ENCODE peak calls at places on chromosomes 4 and X, in seven cellular contexts. Y, S, W, Q, A, M and L are unnamed samples.

GRCh38 chr4:165875446-165875845 is 2.4 kb downstream of the TLL1 start:
- DNase-seq in Y (no peak), S (no peak), W (no peak), Q (no peak), A (no peak), M (no peak), L (no peak)

GRCh38 chr4:1784789-1785591 is 8.1 kb upstream of the FGFR3 start:
- DNase-seq in Y (no peak), S (no peak), W (no peak), Q (no peak), A (no peak), M (no peak), L (no peak)

GRCh38 chr4:154471924-154472323 is 19.7 kb downstream of the DCHS2 start:
- DNase-seq in Y (no peak), S (no peak), W (no peak), Q (peak; percentile 22), A (no peak), M (no peak), L (no peak)

GRCh38 chr4:173937871-173938270 is 345.6 kb downstream of the FBXO8 start:
- DNase-seq in Y (no peak), S (no peak), W (no peak), Q (no peak), A (no peak), M (no peak), L (no peak)

GRCh38 chrX:153526801-153527599 is 9.6 kb downstream of the ATP2B3 start:
- DNase-seq in Y (no peak), S (no peak), W (no peak), Q (no peak), A (no peak), M (no peak), L (no peak)

GRCh38 chr4:88573995-88574394 is 18.3 kb upstream of the HERC3 start:
- DNase-seq in Y (no peak), S (no peak), W (no peak), Q (peak; percentile 35), A (peak; percentile 42), M (no peak), L (no peak)

GRCh38 chr4:98663226-98664006 is 5.0 kb upstream of the TSPAN5 start:
- DNase-seq in Y (peak; percentile 64), S (no peak), W (no peak), Q (no peak), A (no peak), M (no peak), L (no peak)

GRCh38 chrX:6679988-6680387 is 145.1 kb upstream of the VCX3A start:
- DNase-seq in Y (no peak), S (no peak), W (no peak), Q (no peak), A (no peak), M (no peak), L (no peak)

GRCh38 chr4:138053601-138054322 is 188.4 kb downstream of the SLC7A11 start:
- DNase-seq in Y (no peak), S (no peak), W (no peak), Q (peak; percentile 93), A (peak; percentile 94), M (no peak), L (peak; percentile 86)

GRCh38 chr4:72631296-72631695 is 62.3 kb upstream of the ADAMTS3 start:
- DNase-seq in Y (no peak), S (no peak), W (no peak), Q (peak; percentile 12), A (peak; percentile 49), M (no peak), L (peak; percentile 72)

GRCh38 chr4:175622887-175623286 is 189.2 kb downstream of the GPM6A start:
- DNase-seq in Y (no peak), S (no peak), W (no peak), Q (no peak), A (no peak), M (no peak), L (no peak)

GRCh38 chr4:53895137-53895536 is 169.3 kb downstream of the CHIC2 start:
- DNase-seq in Y (no peak), S (no peak), W (no peak), Q (no peak), A (no peak), M (no peak), L (no peak)

GRCh38 chrX:31293409-31293808 is 221.6 kb upstream of the FTHL17 start:
- DNase-seq in Y (no peak), S (no peak), W (no peak), Q (no peak), A (no peak), M (no peak), L (no peak)

GRCh38 chrX:25154168-25154567 is 138.4 kb upstream of the ARX start:
- DNase-seq in Y (no peak), S (no peak), W (no peak), Q (no peak), A (no peak), M (no peak), L (no peak)

GRCh38 chr4:88957570-88957969 is 99.4 kb downstream of the FAM13A start:
- DNase-seq in Y (no peak), S (no peak), W (no peak), Q (peak; percentile 33), A (no peak), M (no peak), L (no peak)

DNA sequence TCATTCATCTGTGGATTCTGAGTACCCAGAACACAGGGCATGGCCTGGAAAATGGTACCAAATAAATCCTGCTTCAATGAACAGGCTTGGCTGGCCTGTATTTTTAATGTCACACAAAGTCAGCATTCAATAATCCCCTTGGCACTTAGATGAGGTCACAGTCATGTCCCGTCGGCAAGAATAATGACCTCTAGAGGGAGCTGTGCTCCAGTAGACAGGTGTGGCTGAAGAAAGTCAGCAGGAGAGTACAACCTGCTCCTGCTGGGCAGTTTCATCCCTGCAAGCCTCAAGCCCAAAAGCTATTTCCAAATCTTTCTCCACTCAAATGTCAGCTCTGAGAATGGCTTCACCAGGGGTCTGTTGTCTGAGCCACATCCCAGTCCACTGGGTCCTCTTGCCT is 404.0 kb upstream of the F9 start:
- DNase-seq in Y (peak; percentile 4), S (peak; percentile 57), W (no peak), Q (no peak), A (no peak), M (no peak), L (no peak)
- TF ChIP-seq CTCF in Y (peak; percentile 51), S (peak; percentile 24), W (peak; percentile 52), Q (no peak), A (no peak), M (peak; percentile 41), L (peak; percentile 3)

GRCh38 chr4:99863-100262 is 24.4 kb upstream of the ZNF718 start:
- DNase-seq in Y (no peak), S (no peak), W (no peak), Q (no peak), A (no peak), M (no peak), L (no peak)
- H3K4me3 ChIP-seq in Y (no peak overlapping the region), S (no peak overlapping the region), W (no peak overlapping the region), Q (no peak overlapping the region), A (no peak overlapping the region), M (no peak overlapping the region), L (no peak overlapping the region)

DNA sequence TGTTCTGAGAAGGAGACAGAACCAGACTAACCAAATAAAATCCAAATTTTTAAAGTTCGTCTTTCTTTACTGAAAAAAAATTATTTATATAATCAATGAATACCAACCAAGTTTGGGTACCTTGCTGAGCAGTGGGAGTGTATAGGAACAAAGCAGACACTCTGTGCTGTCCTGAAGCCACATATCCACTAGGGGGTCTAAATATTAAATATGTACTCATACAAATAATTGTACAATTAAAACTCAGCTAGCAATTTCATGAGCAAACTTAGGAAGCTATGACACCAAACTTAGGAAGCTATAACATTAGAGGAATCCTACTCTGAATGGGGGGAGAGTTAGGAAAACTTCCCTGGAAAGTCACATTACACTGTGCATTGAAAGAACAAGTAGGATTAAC is 582.0 kb upstream of the EPHA5 start:
- DNase-seq in Y (no peak), S (no peak), W (no peak), Q (no peak), A (no peak), M (no peak), L (no peak)
- TF ChIP-seq CTCF in Y (no peak), S (no peak), W (no peak), Q (no peak), A (no peak), M (no peak), L (no peak)

DNA sequence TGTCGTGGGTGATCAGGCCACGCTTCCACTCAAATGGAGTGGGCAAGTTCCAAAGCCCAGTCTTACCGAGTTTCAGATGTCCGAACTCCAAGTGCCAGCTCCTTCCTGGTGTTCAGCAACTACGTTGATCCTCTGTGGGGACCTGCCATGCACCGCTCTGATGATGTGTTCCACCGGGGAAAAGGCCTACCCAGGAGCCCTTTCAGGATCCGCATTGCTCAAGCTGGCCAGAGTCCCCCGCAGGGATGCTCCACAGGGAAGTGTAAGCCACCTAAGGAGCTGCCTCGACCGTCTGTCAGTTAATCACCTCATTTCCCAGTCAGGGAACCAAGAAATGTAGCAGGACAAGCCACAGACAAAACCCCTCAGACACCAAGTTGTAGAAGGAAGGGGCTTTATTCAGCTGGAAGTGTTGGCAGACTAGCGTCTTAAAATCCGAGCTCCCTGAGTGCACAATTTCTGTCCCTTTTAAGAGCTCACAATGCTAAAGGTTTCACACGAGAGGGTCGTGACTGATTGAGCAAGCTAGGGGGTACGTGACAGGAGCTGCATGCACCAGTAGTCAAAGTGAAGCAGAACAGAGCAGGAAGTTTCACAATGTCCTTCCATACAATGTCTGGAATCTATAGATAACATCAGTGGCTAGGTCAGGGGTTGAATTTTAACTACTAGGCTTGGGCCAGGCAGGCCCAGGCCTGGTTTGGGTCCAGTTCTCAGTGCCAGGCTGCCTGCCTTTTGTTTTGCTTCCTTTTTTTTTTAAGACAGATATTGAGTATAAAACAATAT is 126.2 kb upstream of the ZDHHC15 start:
- DNase-seq in Y (no peak), S (no peak), W (no peak), Q (no peak), A (no peak), M (no peak), L (no peak)
- H3K4me3 ChIP-seq in Y (no peak overlapping the region), S (no peak overlapping the region), W (no peak overlapping the region), Q (no peak overlapping the region), A (no peak overlapping the region), M (no peak overlapping the region), L (no peak overlapping the region)